ENCODE peak calls at places on chromosome 3, in five cellular contexts. One of them, this sample, is unnamed.

GRCh38 chr3:42117175-42118008 is 26.2 kb downstream of the TRAK1 start:
- DNase-seq in GM10248: no peak
- DNase-seq in smooth muscle cell of the brain vasculature: peak
- DNase-seq in activated T-helper 9 cell treated with anti-CD3 and anti-CD28 coated beads, Interleukin-2, amount 50 U/mL, for 16 hours: no peak
- DNase-seq in ACHN: peak
- DNase-seq in this sample: peak

GRCh38 chr3:47578119-47578630 is 490 bp downstream of the CSPG5 start:
- DNase-seq in GM10248: peak
- DNase-seq in smooth muscle cell of the brain vasculature: no peak
- DNase-seq in activated T-helper 9 cell treated with anti-CD3 and anti-CD28 coated beads, Interleukin-2, amount 50 U/mL, for 16 hours: peak
- DNase-seq in ACHN: peak
- DNase-seq in this sample: peak

GRCh38 chr3:72663429-72663828 is 184.8 kb downstream of the SHQ1 start:
- DNase-seq in GM10248: no peak
- DNase-seq in smooth muscle cell of the brain vasculature: no peak
- DNase-seq in activated T-helper 9 cell treated with anti-CD3 and anti-CD28 coated beads, Interleukin-2, amount 50 U/mL, for 16 hours: no peak
- DNase-seq in ACHN: no peak
- DNase-seq in this sample: no peak

GRCh38 chr3:67517781-67518180 is 136.6 kb downstream of the SUCLG2 start:
- DNase-seq in GM10248: no peak
- DNase-seq in smooth muscle cell of the brain vasculature: no peak
- DNase-seq in activated T-helper 9 cell treated with anti-CD3 and anti-CD28 coated beads, Interleukin-2, amount 50 U/mL, for 16 hours: no peak
- DNase-seq in ACHN: no peak
- DNase-seq in this sample: no peak

GRCh38 chr3:172305974-172306373 is 142.3 kb downstream of the GHSR start:
- DNase-seq in GM10248: no peak
- DNase-seq in smooth muscle cell of the brain vasculature: no peak
- DNase-seq in activated T-helper 9 cell treated with anti-CD3 and anti-CD28 coated beads, Interleukin-2, amount 50 U/mL, for 16 hours: no peak
- DNase-seq in ACHN: no peak
- DNase-seq in this sample: no peak

GRCh38 chr3:85075663-85076062 is 116.9 kb downstream of the CADM2 start:
- DNase-seq in GM10248: no peak
- DNase-seq in smooth muscle cell of the brain vasculature: no peak
- DNase-seq in activated T-helper 9 cell treated with anti-CD3 and anti-CD28 coated beads, Interleukin-2, amount 50 U/mL, for 16 hours: no peak
- DNase-seq in ACHN: no peak
- DNase-seq in this sample: no peak

GRCh38 chr3:195181781-195182469 is 89.0 kb downstream of the XXYLT1 start:
- DNase-seq in GM10248: no peak
- DNase-seq in smooth muscle cell of the brain vasculature: no peak
- DNase-seq in activated T-helper 9 cell treated with anti-CD3 and anti-CD28 coated beads, Interleukin-2, amount 50 U/mL, for 16 hours: no peak
- DNase-seq in ACHN: no peak
- DNase-seq in this sample: no peak

GRCh38 chr3:160801386-160802118 is 45.5 kb downstream of the PPM1L start:
- DNase-seq in GM10248: peak
- DNase-seq in smooth muscle cell of the brain vasculature: peak
- DNase-seq in activated T-helper 9 cell treated with anti-CD3 and anti-CD28 coated beads, Interleukin-2, amount 50 U/mL, for 16 hours: no peak
- DNase-seq in ACHN: no peak
- DNase-seq in this sample: no peak

GRCh38 chr3:184733971-184734608 is 22.2 kb upstream of the MAGEF1 start:
- DNase-seq in GM10248: no peak
- DNase-seq in smooth muscle cell of the brain vasculature: no peak
- DNase-seq in activated T-helper 9 cell treated with anti-CD3 and anti-CD28 coated beads, Interleukin-2, amount 50 U/mL, for 16 hours: no peak
- DNase-seq in ACHN: no peak
- DNase-seq in this sample: no peak

GRCh38 chr3:71419369-71419768 is 164.2 kb downstream of the FOXP1 start:
- DNase-seq in GM10248: no peak
- DNase-seq in smooth muscle cell of the brain vasculature: no peak
- DNase-seq in activated T-helper 9 cell treated with anti-CD3 and anti-CD28 coated beads, Interleukin-2, amount 50 U/mL, for 16 hours: no peak
- DNase-seq in ACHN: no peak
- DNase-seq in this sample: no peak

GRCh38 chr3:22704571-22705354 is 498.4 kb upstream of the UBE2E2 start:
- DNase-seq in GM10248: no peak
- DNase-seq in smooth muscle cell of the brain vasculature: no peak
- DNase-seq in activated T-helper 9 cell treated with anti-CD3 and anti-CD28 coated beads, Interleukin-2, amount 50 U/mL, for 16 hours: no peak
- DNase-seq in ACHN: no peak
- DNase-seq in this sample: peak

GRCh38 chr3:107679911-107680310 is 157.1 kb downstream of the BBX start:
- DNase-seq in GM10248: no peak
- DNase-seq in smooth muscle cell of the brain vasculature: no peak
- DNase-seq in activated T-helper 9 cell treated with anti-CD3 and anti-CD28 coated beads, Interleukin-2, amount 50 U/mL, for 16 hours: no peak
- DNase-seq in ACHN: no peak
- DNase-seq in this sample: no peak

GRCh38 chr3:10702961-10703740 is 112.9 kb upstream of the SLC6A11 start:
- DNase-seq in GM10248: no peak
- DNase-seq in smooth muscle cell of the brain vasculature: no peak
- DNase-seq in activated T-helper 9 cell treated with anti-CD3 and anti-CD28 coated beads, Interleukin-2, amount 50 U/mL, for 16 hours: no peak
- DNase-seq in ACHN: no peak
- DNase-seq in this sample: peak

GRCh38 chr3:40240921-40241320 is 68.6 kb upstream of the EIF1B start:
- DNase-seq in GM10248: no peak
- DNase-seq in smooth muscle cell of the brain vasculature: no peak
- DNase-seq in activated T-helper 9 cell treated with anti-CD3 and anti-CD28 coated beads, Interleukin-2, amount 50 U/mL, for 16 hours: no peak
- DNase-seq in ACHN: no peak
- DNase-seq in this sample: no peak

GRCh38 chr3:135905058-135905724 is 60.3 kb upstream of the PPP2R3A start:
- DNase-seq in GM10248: no peak
- DNase-seq in smooth muscle cell of the brain vasculature: no peak
- DNase-seq in activated T-helper 9 cell treated with anti-CD3 and anti-CD28 coated beads, Interleukin-2, amount 50 U/mL, for 16 hours: no peak
- DNase-seq in ACHN: peak
- DNase-seq in this sample: peak

GRCh38 chr3:78427303-78427702 is 1340.5 kb downstream of the ROBO1 start:
- DNase-seq in GM10248: no peak
- DNase-seq in smooth muscle cell of the brain vasculature: no peak
- DNase-seq in activated T-helper 9 cell treated with anti-CD3 and anti-CD28 coated beads, Interleukin-2, amount 50 U/mL, for 16 hours: no peak
- DNase-seq in ACHN: no peak
- DNase-seq in this sample: no peak

GRCh38 chr3:14231145-14231990 is 52.8 kb downstream of the LSM3 start:
- DNase-seq in GM10248: no peak
- DNase-seq in smooth muscle cell of the brain vasculature: no peak
- DNase-seq in activated T-helper 9 cell treated with anti-CD3 and anti-CD28 coated beads, Interleukin-2, amount 50 U/mL, for 16 hours: no peak
- DNase-seq in ACHN: no peak
- DNase-seq in this sample: no peak